ENCODE peak calls at places on chromosomes 2 and 18, in five cellular contexts. T is CD8-positive, alpha-beta T cell; R is AG08395; G is ovary; O is ELR. M is an unnamed sample.

GRCh38 chr2:133825778-133826177 is 257.5 kb upstream of the NCKAP5 start:
- DNase-seq in G (no peak), T (no peak), O (no peak), R (no peak), M (no peak)

GRCh38 chr2:121356058-121356640 is 71.1 kb upstream of the TFCP2L1 start:
- DNase-seq in T (no peak), G (no peak), R (peak; percentile 74), O (peak; percentile 79), M (no peak)

GRCh38 chr18:681985-682384 is 24.5 kb downstream of the TYMS start:
- DNase-seq in G (no peak), R (no peak), O (no peak), T (peak; percentile 57), M (no peak)

GRCh38 chr2:10326151-10326616 is 23.5 kb downstream of the HPCAL1 start:
- DNase-seq in T (no peak), R (no peak), O (no peak), G (no peak), M (no peak)

GRCh38 chr2:223315813-223316212 is 263.8 kb downstream of the KCNE4 start:
- DNase-seq in R (peak; percentile 24), T (no peak), O (no peak), G (no peak), M (no peak)

GRCh38 chr2:126862730-126863129 is 36.0 kb upstream of the TEX51 start:
- DNase-seq in R (no peak), T (no peak), G (no peak), O (no peak), M (no peak)

GRCh38 chr18:3877678-3878077 is 427.7 kb downstream of the TGIF1 start:
- DNase-seq in R (no peak), T (no peak), O (peak; percentile 9), G (no peak), M (no peak)

GRCh38 chr18:11663630-11664029 is 25.4 kb upstream of the GNAL start:
- DNase-seq in O (no peak), T (no peak), R (no peak), G (no peak), M (no peak)

GRCh38 chr2:219440388-219441256 is 6.0 kb downstream of the SPEG start:
- DNase-seq in G (no peak), T (no peak), R (peak; percentile 35), O (peak; percentile 34), M (no peak)

GRCh38 chr2:72581560-72582181 is 244.2 kb downstream of the EXOC6B start:
- DNase-seq in O (no peak), G (no peak), R (no peak), T (no peak), M (no peak)

GRCh38 chr18:9017170-9017899 is 85.2 kb upstream of the NDUFV2 start:
- DNase-seq in O (peak; percentile 97), R (peak; percentile 94), T (peak; percentile 40), G (peak; percentile 69), M (peak; percentile 34)

GRCh38 chr2:207219716-207220414 is 54.1 kb upstream of the KLF7 start:
- DNase-seq in T (no peak), R (peak; percentile 74), G (no peak), O (peak; percentile 83), M (no peak)

GRCh38 chr18:69898241-69898861 is 49.3 kb downstream of the CD226 start:
- DNase-seq in R (no peak), O (no peak), T (no peak), G (no peak), M (no peak)

GRCh38 chr2:226652983-226653765 is 146.4 kb downstream of the IRS1 start:
- DNase-seq in O (no peak), T (no peak), G (no peak), R (no peak), M (no peak)

GRCh38 chr18:67010916-67011315 is 407.0 kb upstream of the CDH19 start:
- DNase-seq in T (no peak), G (no peak), O (peak; percentile 64), R (no peak), M (no peak)